ENCODE peak calls at places on chromosomes 16 and 17, in six cellular contexts. S is mucosa of descending colon, W is DMS153, V is NCI-H82, U is GF-D8, F is dorsolateral prefrontal cortex. C is an unnamed sample.

GRCh38 chr16:11029948-11030347 is 85.6 kb downstream of the CLEC16A start:
- DNase-seq in S (no peak), F (no peak), V (no peak), W (no peak), U (no peak), C (no peak)

GRCh38 chr16:80120899-80121521 is 419.8 kb upstream of the DYNLRB2 start:
- DNase-seq in W (peak), V (no peak), S (no peak), F (no peak), U (no peak), C (no peak)

GRCh38 chr16:74257061-74257460 is 39.6 kb upstream of the PSMD7 start:
- DNase-seq in U (no peak), F (no peak), W (no peak), V (no peak), S (no peak), C (no peak)

GRCh38 chr17:59838196-59838911 is 54.4 kb downstream of the TUBD1 start:
- DNase-seq in S (no peak), F (no peak), V (no peak), U (no peak), W (no peak), C (no peak)

GRCh38 chr17:17719966-17720543 is 38.8 kb downstream of the RAI1 start:
- DNase-seq in W (peak), S (no peak), V (no peak), U (no peak), F (no peak), C (no peak)

GRCh38 chr17:42009170-42009569 is 8.1 kb downstream of the DNAJC7 start:
- DNase-seq in U (no peak), F (peak), W (no peak), V (peak), S (no peak), C (no peak)

GRCh38 chr16:59859606-59860402 is 1125.7 kb upstream of the GOT2 start:
- DNase-seq in V (no peak), U (no peak), W (no peak), F (no peak), S (no peak), C (no peak)

GRCh38 chr16:3646348-3646920 is 8.1 kb upstream of the DNASE1 start:
- DNase-seq in U (no peak), V (no peak), F (no peak), S (peak), W (peak), C (no peak)

GRCh38 chr17:32752934-32753333 is 124.0 kb downstream of the MYO1D start:
- DNase-seq in S (no peak), F (no peak), V (no peak), U (no peak), W (no peak), C (no peak)

GRCh38 chr16:89639385-89639784 is 18.1 kb downstream of the CHMP1A start:
- DNase-seq in S (no peak), W (no peak), V (no peak), U (no peak), F (no peak), C (no peak)

GRCh38 chr17:79130536-79131273 is 56.1 kb downstream of the ENGASE start:
- DNase-seq in U (no peak), V (no peak), S (no peak), F (no peak), W (no peak), C (no peak)

GRCh38 chr16:5982979-5983378 is 885.4 kb upstream of the EEF2KMT start:
- DNase-seq in F (no peak), U (no peak), V (peak), S (no peak), W (no peak), C (no peak)

GRCh38 chr17:66994943-66995535 is 30.5 kb downstream of the CACNG4 start:
- DNase-seq in F (no peak), U (no peak), W (no peak), S (no peak), V (no peak), C (no peak)

GRCh38 chr17:66301864-66302741 is at the start of gene PRKCA:
- DNase-seq in V (peak), U (peak), F (peak), S (peak), W (peak), C (peak)

GRCh38 chr16:67165121-67166034 is 833 bp downstream of the HSF4 start:
- DNase-seq in F (no peak), V (no peak), U (no peak), S (no peak), W (no peak), C (no peak)

GRCh38 chr17:77779711-77780539 is 178.6 kb upstream of the TNRC6C start:
- DNase-seq in U (no peak), V (no peak), W (no peak), F (no peak), S (no peak), C (no peak)

GRCh38 chr16:67470314-67470713 is 10.6 kb downstream of the ATP6V0D1 start:
- DNase-seq in V (no peak), S (no peak), W (no peak), F (peak), U (no peak), C (peak)

GRCh38 chr17:42578282-42578869 is 847 bp upstream of the PSMC3IP start:
- DNase-seq in U (peak), S (peak), W (peak), V (peak), F (no peak), C (peak)

GRCh38 chr17:7114875-7115614 is 423 bp upstream of the ASGR2 start:
- DNase-seq in W (no peak), S (no peak), F (peak), V (no peak), U (no peak), C (no peak)

GRCh38 chr17:42016411-42016831 is 818 bp downstream of the DNAJC7 start:
- DNase-seq in V (peak), U (no peak), F (peak), S (no peak), W (no peak), C (no peak)

GRCh38 chr17:61625564-61625963 is 34.5 kb upstream of the NACA2 start:
- DNase-seq in W (no peak), F (no peak), V (no peak), U (no peak), S (no peak), C (no peak)

GRCh38 chr16:84672276-84673202 is 24.2 kb downstream of the KLHL36 start:
- DNase-seq in W (no peak), F (no peak), S (peak), U (no peak), V (peak), C (peak)

GRCh38 chr16:2492292-2492691 is 17.4 kb downstream of the TBC1D24 start:
- DNase-seq in W (no peak), S (peak), V (no peak), U (no peak), F (no peak), C (no peak)

GRCh38 chr16:85561248-85562101 is 51.6 kb upstream of the GSE1 start:
- DNase-seq in V (no peak), S (no peak), U (no peak), F (no peak), W (no peak), C (no peak)

GRCh38 chr17:19992803-19993713 is 15.4 kb upstream of the AKAP10 start:
- DNase-seq in V (peak), S (peak), F (peak), U (peak), W (peak), C (peak)

GRCh38 chr17:79997004-79997673 is 38.5 kb downstream of the TBC1D16 start:
- DNase-seq in F (no peak), S (no peak), W (peak), V (no peak), U (peak), C (no peak)

GRCh38 chr17:46876353-46876887 is 25.0 kb downstream of the WNT9B start:
- DNase-seq in S (peak), V (peak), W (peak), U (no peak), F (no peak), C (peak)

GRCh38 chr17:75041656-75042280 is 5.0 kb downstream of the ATP5PD start:
- DNase-seq in V (no peak), S (no peak), U (no peak), W (no peak), F (no peak), C (no peak)

GRCh38 chr16:82846806-82847205 is 220.0 kb downstream of the CDH13 start:
- DNase-seq in S (no peak), F (no peak), V (no peak), W (no peak), U (no peak), C (no peak)

C was measured in right lobe of liver.